ENCODE peak calls at places on chromosomes 12 and 14, in eight cellular contexts. H is neural progenitor cell, Y is HCT116, Q is hepatocyte, U is SK-N-SH, X is PC-3, N is GM23248, I is MM.1S. S is an unnamed sample.

GRCh38 chr12:28369483-28369882 is 179.2 kb downstream of the CCDC91 start:
- DNase-seq in H (no peak), Q (no peak), U (no peak), I (no peak), N (no peak), Y (no peak), X (no peak), S (peak; percentile 14)

GRCh38 chr12:27610380-27610779 is 85.9 kb upstream of the REP15 start:
- DNase-seq in U (no peak), Q (no peak), Y (peak; percentile 26), X (peak; percentile 88), N (peak; percentile 72), I (no peak), H (no peak), S (no peak)

GRCh38 chr14:60485057-60485599 is 735 bp downstream of the C14orf39 start:
- DNase-seq in X (no peak), Q (no peak), N (no peak), U (no peak), Y (no peak), H (peak; percentile 47), I (no peak), S (no peak)

GRCh38 chr12:109510196-109510595 is 32.8 kb downstream of the UBE3B start:
- DNase-seq in X (no peak), U (no peak), I (no peak), Y (no peak), H (no peak), N (no peak), Q (no peak), S (no peak)

GRCh38 chr12:171743-172705 is 41.9 kb downstream of the SLC6A12 start:
- DNase-seq in Q (no peak), Y (no peak), N (no peak), I (no peak), H (no peak), U (peak; percentile 66), X (no peak), S (no peak)

GRCh38 chr12:68272732-68273131 is 19.3 kb upstream of the IL22 start:
- DNase-seq in X (no peak), N (no peak), I (no peak), Q (no peak), Y (no peak), U (no peak), H (no peak), S (no peak)

GRCh38 chr14:87896393-87897380 is 96.3 kb downstream of the GALC start:
- DNase-seq in H (peak; percentile 80), I (peak; percentile 8), U (peak; percentile 35), Y (peak; percentile 24), Q (peak; percentile 77), N (peak; percentile 75), X (peak; percentile 65), S (peak; percentile 59)

GRCh38 chr12:43282106-43282505 is 269.9 kb downstream of the ADAMTS20 start:
- DNase-seq in I (peak; percentile 32), H (no peak), N (peak; percentile 63), U (peak; percentile 35), Y (peak; percentile 16), Q (peak; percentile 24), X (peak; percentile 58), S (no peak)

GRCh38 chr14:103130965-103131364 is 7.7 kb downstream of the TNFAIP2 start:
- DNase-seq in X (peak; percentile 65), N (peak; percentile 29), Q (peak; percentile 71), H (no peak), I (no peak), U (peak; percentile 87), Y (no peak), S (no peak)

GRCh38 chr14:92499216-92499615 is 14.4 kb upstream of the RIN3 start:
- DNase-seq in Y (no peak), Q (no peak), I (no peak), N (no peak), H (no peak), U (no peak), X (no peak), S (no peak)

GRCh38 chr14:96634481-96634880 is 132.3 kb downstream of the PAPOLA start:
- DNase-seq in H (no peak), Y (no peak), U (no peak), I (no peak), X (no peak), Q (no peak), N (no peak), S (no peak)

GRCh38 chr12:95224202-95225170 is 6.9 kb downstream of the VEZT start:
- DNase-seq in Q (no peak), N (peak; percentile 91), H (no peak), U (no peak), I (no peak), Y (no peak), X (peak; percentile 79), S (no peak)

GRCh38 chr12:102406033-102406584 is 74.3 kb downstream of the IGF1 start:
- DNase-seq in U (peak; percentile 46), Q (peak; percentile 29), I (no peak), N (peak; percentile 6), Y (no peak), X (no peak), H (peak; percentile 42), S (no peak)

GRCh38 chr12:1103051-1103450 is 112.0 kb downstream of the ERC1 start:
- DNase-seq in U (no peak), I (no peak), H (peak; percentile 65), Q (no peak), Y (no peak), N (no peak), X (no peak), S (no peak)

GRCh38 chr12:32298917-32299316 is 100.4 kb upstream of the FGD4 start:
- DNase-seq in Q (no peak), I (no peak), X (no peak), H (no peak), U (peak; percentile 26), N (peak; percentile 56), Y (no peak), S (no peak)

GRCh38 chr14:32076278-32077080 is 625 bp upstream of the ARHGAP5 start:
- DNase-seq in Y (peak; percentile 90), X (peak; percentile 97), I (peak; percentile 60), N (peak; percentile 98), Q (peak; percentile 99), U (peak; percentile 94), H (peak; percentile 98), S (peak; percentile 59)

GRCh38 chr14:104099096-104100041 is 13.9 kb downstream of the ASPG start:
- DNase-seq in I (no peak), X (no peak), H (no peak), Q (no peak), N (no peak), U (no peak), Y (no peak), S (no peak)

GRCh38 chr12:1972856-1973317 is 31.4 kb downstream of the DCP1B start:
- DNase-seq in Y (no peak), X (no peak), U (no peak), N (peak; percentile 73), Q (peak; percentile 54), H (no peak), I (no peak), S (no peak)

GRCh38 chr12:130044991-130045621 is 117.2 kb upstream of the FZD10 start:
- DNase-seq in X (no peak), U (no peak), Q (peak; percentile 64), I (no peak), N (no peak), Y (no peak), H (peak; percentile 69), S (no peak)

GRCh38 chr12:64090047-64090446 is 132.0 kb downstream of the KICS2 start:
- DNase-seq in Q (no peak), U (no peak), X (no peak), H (no peak), N (no peak), I (no peak), Y (no peak), S (no peak)
- TF ChIP-seq EZH2phosphoT487 in Q (no peak), U (no peak), X (no peak), H (no peak), N (no peak), I (no peak), Y (no peak), S (no peak)

DNA sequence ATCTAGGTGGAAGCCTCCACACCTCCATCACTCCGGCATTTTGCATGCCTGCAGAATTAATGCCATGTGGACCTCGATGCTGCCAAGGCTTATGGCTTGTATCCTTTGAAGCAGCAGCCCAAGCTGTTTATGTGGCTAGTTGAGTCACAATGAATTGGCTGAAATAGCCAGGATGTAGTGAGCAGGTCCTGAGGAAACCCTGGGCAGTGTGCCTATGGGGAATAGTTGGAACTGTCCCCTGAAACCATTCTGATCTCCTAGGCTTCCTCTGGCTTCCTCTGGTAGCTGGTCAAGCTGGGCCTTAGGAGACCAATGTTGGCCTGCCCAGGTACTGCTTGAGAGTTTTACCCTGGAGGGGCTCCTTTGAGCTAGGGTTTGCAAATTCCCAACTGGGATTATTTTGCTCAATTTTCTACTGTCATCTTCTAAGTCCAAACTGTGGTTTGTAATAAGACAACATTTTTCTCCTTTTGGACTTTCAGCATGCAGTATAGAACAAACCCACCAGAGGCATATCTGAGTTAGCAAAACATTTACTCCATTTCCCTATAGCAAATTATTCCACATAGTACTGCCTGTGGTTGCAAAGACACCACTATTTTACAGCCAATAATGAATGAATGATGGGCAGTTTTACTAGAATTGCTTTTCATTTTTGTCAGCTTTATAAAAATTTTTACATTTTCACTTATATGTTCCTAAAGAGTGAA is 85.1 kb upstream of the AMIGO2 start:
- DNase-seq in H (no peak), X (peak; percentile 21), N (peak; percentile 90), Y (no peak), I (no peak), U (no peak), Q (no peak), S (no peak)
- H3K9me3 ChIP-seq in H (no peaks in the 10 kb centered on the region), X (peaks cover 9% of the 10 kb centered on the region), N (no peaks in the 10 kb centered on the region), Y (no peaks in the 10 kb centered on the region), I (no peaks in the 10 kb centered on the region), U (no peaks in the 10 kb centered on the region), Q (no peaks in the 10 kb centered on the region), S (no peaks in the 10 kb centered on the region)

DNA sequence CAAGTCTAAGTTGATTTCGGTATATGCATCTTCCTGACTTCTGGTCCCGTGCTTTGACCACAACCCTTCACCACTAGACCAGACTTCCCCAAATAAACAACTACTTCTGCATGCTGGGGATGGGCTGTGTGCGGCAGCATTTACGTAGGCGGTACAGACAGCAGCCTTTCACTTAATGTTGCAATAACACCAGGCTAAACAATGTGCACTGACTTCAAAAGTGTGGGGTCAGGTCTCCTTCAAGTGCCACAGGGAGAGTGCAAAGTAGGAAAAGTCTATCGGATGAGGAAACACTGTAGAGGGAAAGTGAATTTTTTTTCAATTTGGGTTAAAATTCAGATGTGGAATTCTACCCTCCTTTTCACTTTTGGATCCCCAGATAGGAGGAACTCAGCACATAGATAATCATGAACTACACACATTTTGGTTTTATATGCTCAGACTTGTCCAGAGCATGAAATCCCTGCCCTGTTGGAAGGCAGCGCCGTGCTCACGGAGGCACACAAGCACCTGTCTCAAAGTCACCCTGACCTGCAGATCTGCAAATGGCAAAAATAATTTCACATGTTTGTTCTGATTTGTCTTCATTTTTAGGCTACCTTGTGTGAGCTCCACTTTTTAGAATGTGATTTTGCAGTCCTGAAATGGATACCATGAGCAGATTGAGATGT is 3.6 kb upstream of the FOS start:
- DNase-seq in I (no peak), Q (no peak), H (no peak), U (no peak), X (no peak), N (no peak), Y (no peak), S (peak; percentile 48)
- TF ChIP-seq EZH2phosphoT487 in I (no peak), Q (no peak), H (no peak), U (no peak), X (no peak), N (no peak), Y (no peak), S (no peak)

DNA sequence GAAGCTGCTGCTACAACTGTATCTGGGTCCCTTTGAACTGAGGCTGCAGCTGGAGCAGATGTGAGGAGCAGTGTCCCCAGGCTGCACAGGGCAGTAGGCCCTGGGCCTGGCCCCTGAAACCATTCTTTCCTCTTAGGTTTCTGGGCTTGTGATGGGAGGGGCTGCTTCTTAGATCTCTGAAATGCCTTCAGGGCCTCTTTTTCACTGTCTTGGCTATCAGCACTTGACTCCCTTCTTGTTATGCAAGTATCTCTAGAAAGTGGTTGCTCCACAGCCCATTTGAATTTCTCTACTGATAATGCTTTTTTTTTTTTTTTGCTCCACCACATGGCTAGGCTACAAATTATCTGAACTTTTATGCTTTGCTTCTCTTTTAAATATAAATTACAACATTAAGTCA is 41.0 kb downstream of the ACSM4 start:
- DNase-seq in X (no peak), H (no peak), Q (no peak), N (no peak), U (no peak), I (no peak), Y (no peak), S (no peak)
- H3K9me3 ChIP-seq in X (no peaks in the 10 kb centered on the region), H (no peaks in the 10 kb centered on the region), Q (no peaks in the 10 kb centered on the region), N (no peaks in the 10 kb centered on the region), U (no peaks in the 10 kb centered on the region), I (no peaks in the 10 kb centered on the region), Y (no peaks in the 10 kb centered on the region), S (no peaks in the 10 kb centered on the region)

S was measured in OCI-LY7.